ENCODE peak calls at places on chromosomes 5 and 9, in five cellular contexts. T is tibial artery; U is naive thymus-derived CD4-positive, alpha-beta T cell; N is CD4-positive, alpha-beta memory T cell; F is effector memory CD4-positive, alpha-beta T cell. S is an unnamed sample.

GRCh38 chr5:72523960-72524582 is 16.9 kb upstream of the ZNF366 start:
- DNase-seq in T (no peak), U (no peak), N (no peak), F (no peak), S (no peak)

GRCh38 chr9:95803197-95803596 is 72.3 kb upstream of the ERCC6L2 start:
- DNase-seq in T (no peak), U (no peak), N (no peak), F (no peak), S (no peak)

GRCh38 chr5:78768781-78769380 is 120.3 kb upstream of the LHFPL2 start:
- DNase-seq in T (no peak), U (no peak), N (no peak), F (no peak), S (no peak)

GRCh38 chr9:110148384-110148783 is 59.6 kb downstream of the C9orf152 start:
- DNase-seq in T (no peak), U (no peak), N (peak), F (no peak), S (no peak)

GRCh38 chr9:115593587-115594091 is 475.7 kb upstream of the TNC start:
- DNase-seq in T (no peak), U (peak), N (no peak), F (no peak), S (no peak)

GRCh38 chr9:5920860-5921328 is 30.2 kb downstream of the MLANA start:
- DNase-seq in T (no peak), U (no peak), N (no peak), F (no peak), S (no peak)

GRCh38 chr9:69090943-69091342 is 55.4 kb downstream of the FXN start:
- DNase-seq in T (no peak), U (no peak), N (no peak), F (no peak), S (no peak)

GRCh38 chr5:143101134-143101533 is 302.4 kb downstream of the NR3C1 start:
- DNase-seq in T (no peak), U (no peak), N (no peak), F (no peak), S (no peak)

GRCh38 chr9:37471942-37472679 is 6.9 kb upstream of the ZBTB5 start:
- DNase-seq in T (no peak), U (no peak), N (no peak), F (no peak), S (no peak)

DNA sequence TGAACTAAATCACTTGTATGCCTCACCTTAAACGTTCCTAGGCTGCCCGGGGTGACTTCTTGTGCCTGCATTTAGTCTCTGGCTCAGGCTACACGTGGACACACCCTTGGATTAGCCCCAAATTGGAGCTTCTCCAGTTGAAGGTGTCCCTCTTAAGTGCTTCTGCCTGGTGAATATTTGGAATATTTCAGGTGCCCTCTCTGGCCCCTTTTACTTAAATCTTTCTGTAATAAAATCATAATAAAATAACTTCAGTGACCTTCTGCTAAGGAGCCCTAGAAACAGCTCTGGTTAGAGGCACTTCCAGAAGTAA is 74.3 kb upstream of the KLF9 start:
- DNase-seq in T (no peak), U (no peak), N (no peak), F (no peak), S (no peak)
- H3K27ac ChIP-seq in T (peak), U (no peak), N (no peak), F (no peak), S (no peak)

DNA sequence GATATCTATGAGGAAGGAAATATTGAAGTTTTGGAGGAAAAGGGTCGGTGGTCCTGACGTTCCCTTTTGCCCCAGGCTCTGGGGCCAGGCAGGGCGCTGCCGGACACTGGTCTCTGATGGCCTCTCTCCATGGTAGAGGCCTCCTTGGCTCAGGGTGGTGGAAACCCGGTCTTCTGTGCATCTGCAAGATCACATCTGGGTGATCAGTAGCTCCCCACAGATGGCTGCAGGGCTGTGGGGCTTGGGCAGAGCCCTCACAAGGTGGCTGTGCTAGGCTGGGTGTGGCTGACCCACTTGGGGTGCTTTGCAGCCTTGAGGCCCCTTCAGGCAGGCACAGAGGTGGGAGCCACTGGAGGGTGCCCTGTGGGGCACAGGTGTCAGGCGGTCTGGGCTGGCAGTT is 53.9 kb upstream of the RNU6ATAC start:
- DNase-seq in T (no peak), U (no peak), N (no peak), F (no peak), S (no peak)
- H3K27ac ChIP-seq in T (no peak), U (no peak), N (no peak), F (no peak), S (no peak)

DNA sequence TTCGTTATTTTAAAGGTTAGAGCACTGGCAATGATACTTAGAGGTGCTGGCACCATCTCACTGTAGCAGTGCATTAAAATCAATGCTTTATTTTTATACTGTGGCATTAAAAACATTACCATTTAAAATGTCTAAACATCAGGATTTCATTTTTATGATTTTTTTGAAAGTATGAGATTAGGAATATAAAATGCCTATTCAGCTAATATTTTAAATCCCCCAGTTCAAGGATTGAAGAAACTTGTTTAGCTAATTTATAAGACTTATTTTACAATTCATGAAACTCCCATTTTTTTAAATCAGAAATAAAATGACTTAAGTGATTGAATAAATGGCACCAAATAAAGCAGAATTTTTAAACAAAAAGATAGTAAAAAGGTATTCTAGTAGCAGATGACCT is 625.6 kb downstream of the RAB3C start:
- DNase-seq in T (no peak), U (no peak), N (no peak), F (no peak), S (no peak)
- H3K27ac ChIP-seq in T (peak), U (no peak), N (no peak), F (no peak), S (no peak)

DNA sequence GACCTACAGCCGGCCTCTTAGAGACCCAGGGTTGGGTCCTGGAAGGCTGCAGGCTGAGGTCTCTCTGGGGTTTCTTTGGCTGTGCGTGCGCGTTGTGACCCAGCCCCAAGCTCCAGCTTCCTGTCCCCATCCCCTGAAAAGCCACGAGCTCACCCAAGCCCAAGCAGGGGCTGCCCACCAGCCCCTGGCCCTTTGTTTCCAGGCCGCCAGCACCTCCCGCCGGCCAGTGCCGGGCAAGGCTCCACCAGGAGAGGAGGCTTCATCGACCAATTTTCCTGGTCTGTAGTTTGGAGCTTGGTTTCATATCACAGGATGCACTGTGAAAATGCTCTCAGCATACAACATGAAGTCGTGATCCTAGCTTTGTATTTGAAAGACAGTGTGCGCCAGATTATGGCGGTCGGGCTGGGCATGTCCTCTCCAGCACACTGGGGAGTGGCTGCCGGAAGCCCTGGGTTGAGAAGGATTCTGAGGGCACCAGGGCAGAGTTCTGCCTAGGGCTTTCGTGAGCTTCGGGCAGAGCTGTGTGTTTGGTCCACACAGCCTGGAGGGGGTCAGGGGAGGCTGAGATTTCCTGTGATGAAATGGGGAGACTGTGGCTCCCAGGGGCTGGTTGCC is 78.6 kb downstream of the COL5A1 start:
- DNase-seq in T (no peak), U (no peak), N (no peak), F (no peak), S (no peak)
- H3K27ac ChIP-seq in T (no peak), U (no peak), N (no peak), F (no peak), S (no peak)

DNA sequence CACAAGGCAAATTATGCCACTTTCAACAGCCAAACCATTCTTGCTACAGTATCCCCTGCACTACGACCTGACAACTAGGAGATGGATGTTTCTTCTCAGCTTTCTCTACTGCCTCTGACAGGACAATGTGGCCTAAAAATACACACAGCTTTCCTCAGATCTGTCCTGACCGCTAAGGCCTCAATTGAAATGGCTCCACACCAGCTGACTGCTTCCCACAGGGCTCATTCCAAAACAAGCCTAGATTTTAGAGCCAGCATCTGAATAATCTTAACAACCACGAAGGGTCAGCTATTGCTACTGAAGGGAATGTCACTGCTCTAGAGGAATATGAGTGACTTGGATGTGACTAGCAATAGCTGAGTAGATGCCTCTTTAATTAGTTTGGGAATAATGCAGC is 450.4 kb downstream of the NR2F1-AS1 start:
- DNase-seq in T (peak), U (no peak), N (no peak), F (no peak), S (no peak)
- H3K27ac ChIP-seq in T (no peak), U (no peak), N (no peak), F (no peak), S (no peak)

DNA sequence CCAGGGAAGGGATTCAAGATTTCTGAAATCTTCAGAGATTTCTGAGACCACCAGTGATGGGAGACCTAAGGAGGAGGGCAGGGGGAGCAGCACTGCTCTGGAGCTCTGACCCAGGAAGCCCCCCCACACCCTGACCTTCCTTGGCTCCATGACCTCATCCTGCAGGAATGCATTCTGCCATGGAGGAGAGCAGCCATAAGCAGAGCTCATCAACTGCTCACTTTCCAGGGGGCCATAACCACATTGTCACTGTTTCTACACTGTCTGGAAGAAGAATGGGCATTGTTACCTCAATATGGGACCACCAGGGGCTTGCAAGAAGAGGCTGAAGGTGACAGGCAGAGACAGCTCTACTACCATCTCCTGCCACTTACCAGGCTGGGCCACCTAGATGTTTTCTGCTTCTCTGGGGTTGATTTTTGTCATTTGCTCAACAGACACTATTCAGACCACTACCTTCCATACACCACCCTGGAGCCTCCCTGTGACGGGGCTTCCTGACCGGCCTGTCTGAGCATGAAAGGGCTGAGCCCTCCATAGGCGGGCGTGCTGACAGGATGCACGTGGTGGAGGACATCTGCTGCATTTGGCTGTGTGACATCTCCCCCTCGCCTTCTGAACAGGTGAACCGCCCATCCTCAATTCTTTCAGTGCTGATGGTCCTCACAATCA is 2.3 kb upstream of the TSC1 start:
- DNase-seq in T (no peak), U (no peak), N (no peak), F (no peak), S (no peak)
- H3K27ac ChIP-seq in T (no peak), U (no peak), N (no peak), F (no peak), S (no peak)

DNA sequence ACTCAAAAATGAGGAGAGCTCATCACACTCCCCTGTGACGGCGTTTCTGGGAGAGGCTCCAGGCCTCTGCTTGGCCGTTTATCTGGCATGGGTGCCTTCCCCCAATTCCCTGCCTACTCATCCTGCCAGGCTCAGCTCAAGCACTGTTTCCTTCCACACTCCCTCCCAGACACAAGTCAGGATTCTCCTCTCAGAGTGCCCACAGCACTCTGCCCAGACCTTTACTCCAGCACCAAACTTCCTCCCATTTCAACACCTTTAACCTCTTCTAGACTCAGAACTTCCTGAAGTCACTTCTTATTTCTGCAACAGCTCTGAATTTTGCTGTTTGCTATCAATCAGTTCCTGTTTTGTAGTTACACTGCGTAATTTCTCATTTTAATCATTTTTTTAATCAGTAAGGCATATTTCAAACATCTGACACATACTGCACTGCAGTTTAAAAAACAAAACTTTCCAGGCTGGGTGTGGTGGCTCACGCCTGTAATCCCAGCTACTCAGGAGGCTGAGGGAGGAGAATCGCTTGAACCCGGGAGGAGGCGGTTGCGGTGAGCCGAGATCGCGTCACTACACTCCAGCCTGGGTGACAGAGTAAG is 16.0 kb downstream of the TRMO start:
- DNase-seq in T (no peak), U (peak), N (peak), F (peak), S (no peak)
- H3K27ac ChIP-seq in T (no peak), U (peak), N (peak), F (peak), S (peak)

S was measured in caudate nucleus.